ENCODE peak calls at places on chromosomes 11 and 22, in eight cellular contexts. One of them, this sample, is unnamed.

GRCh38 chr11:59172345-59173079 is 580 bp downstream of the DTX4 start:
- DNase-seq in suprapubic skin: no peak
- DNase-seq in heart left ventricle: no peak
- DNase-seq in adrenal gland: no peak
- DNase-seq in tibial nerve: no peak
- DNase-seq in NB4: peak
- DNase-seq in vagina: no peak
- DNase-seq in H54: no peak
- DNase-seq in this sample: no peak

GRCh38 chr11:67395555-67396257 is 3.9 kb downstream of the RAD9A start:
- DNase-seq in suprapubic skin: no peak
- DNase-seq in heart left ventricle: no peak
- DNase-seq in adrenal gland: no peak
- DNase-seq in tibial nerve: no peak
- DNase-seq in NB4: no peak
- DNase-seq in vagina: no peak
- DNase-seq in H54: no peak
- DNase-seq in this sample: no peak

GRCh38 chr22:22404598-22405284 is 103.8 kb downstream of the ZNF280B start:
- DNase-seq in suprapubic skin: no peak
- DNase-seq in heart left ventricle: no peak
- DNase-seq in adrenal gland: no peak
- DNase-seq in tibial nerve: no peak
- DNase-seq in NB4: no peak
- DNase-seq in vagina: peak
- DNase-seq in H54: no peak
- DNase-seq in this sample: no peak

GRCh38 chr11:128705124-128705920 is 11.4 kb downstream of the FLI1 start:
- DNase-seq in suprapubic skin: no peak
- DNase-seq in heart left ventricle: no peak
- DNase-seq in adrenal gland: no peak
- DNase-seq in tibial nerve: no peak
- DNase-seq in NB4: no peak
- DNase-seq in vagina: no peak
- DNase-seq in H54: no peak
- DNase-seq in this sample: no peak

GRCh38 chr22:37544955-37545702 is 15.2 kb upstream of the CDC42EP1 start:
- DNase-seq in suprapubic skin: peak
- DNase-seq in heart left ventricle: peak
- DNase-seq in adrenal gland: peak
- DNase-seq in tibial nerve: no peak
- DNase-seq in NB4: peak
- DNase-seq in vagina: no peak
- DNase-seq in H54: peak
- DNase-seq in this sample: no peak

GRCh38 chr11:67098799-67099198 is 20.3 kb upstream of the KDM2A start:
- DNase-seq in suprapubic skin: no peak
- DNase-seq in heart left ventricle: no peak
- DNase-seq in adrenal gland: no peak
- DNase-seq in tibial nerve: no peak
- DNase-seq in NB4: no peak
- DNase-seq in vagina: no peak
- DNase-seq in H54: no peak
- DNase-seq in this sample: no peak

GRCh38 chr11:8098879-8099278 is 17.9 kb downstream of the TUB start:
- DNase-seq in suprapubic skin: no peak
- DNase-seq in heart left ventricle: no peak
- DNase-seq in adrenal gland: no peak
- DNase-seq in tibial nerve: no peak
- DNase-seq in NB4: no peak
- DNase-seq in vagina: no peak
- DNase-seq in H54: no peak
- DNase-seq in this sample: no peak

GRCh38 chr22:50469377-50470305 is 5.2 kb downstream of the SBF1 start:
- DNase-seq in suprapubic skin: no peak
- DNase-seq in heart left ventricle: no peak
- DNase-seq in adrenal gland: peak
- DNase-seq in tibial nerve: no peak
- DNase-seq in NB4: peak
- DNase-seq in vagina: no peak
- DNase-seq in H54: peak
- DNase-seq in this sample: no peak

GRCh38 chr11:64409278-64409677 is 50.3 kb downstream of the RPS6KA4 start:
- DNase-seq in suprapubic skin: no peak
- DNase-seq in heart left ventricle: no peak
- DNase-seq in adrenal gland: no peak
- DNase-seq in tibial nerve: no peak
- DNase-seq in NB4: no peak
- DNase-seq in vagina: no peak
- DNase-seq in H54: no peak
- DNase-seq in this sample: no peak

GRCh38 chr22:19448739-19449421 is 1.4 kb upstream of the C22orf39 start:
- DNase-seq in suprapubic skin: no peak
- DNase-seq in heart left ventricle: no peak
- DNase-seq in adrenal gland: no peak
- DNase-seq in tibial nerve: no peak
- DNase-seq in NB4: no peak
- DNase-seq in vagina: no peak
- DNase-seq in H54: no peak
- DNase-seq in this sample: no peak
- TF ChIP-seq POLR2A in suprapubic skin: no peak
- TF ChIP-seq POLR2A in heart left ventricle: no peak
- TF ChIP-seq POLR2A in adrenal gland: no peak
- TF ChIP-seq POLR2A in tibial nerve: no peak
- TF ChIP-seq POLR2A in NB4: no peak
- TF ChIP-seq POLR2A in vagina: no peak
- TF ChIP-seq POLR2A in H54: no peak
- TF ChIP-seq POLR2A in this sample: no peak

GRCh38 chr11:46260161-46260560 is 17.3 kb upstream of the CREB3L1 start:
- DNase-seq in suprapubic skin: no peak
- DNase-seq in heart left ventricle: no peak
- DNase-seq in adrenal gland: no peak
- DNase-seq in tibial nerve: no peak
- DNase-seq in NB4: no peak
- DNase-seq in vagina: no peak
- DNase-seq in H54: no peak
- DNase-seq in this sample: no peak
- TF ChIP-seq POLR2A in suprapubic skin: no peak
- TF ChIP-seq POLR2A in heart left ventricle: no peak
- TF ChIP-seq POLR2A in adrenal gland: no peak
- TF ChIP-seq POLR2A in tibial nerve: no peak
- TF ChIP-seq POLR2A in NB4: no peak
- TF ChIP-seq POLR2A in vagina: no peak
- TF ChIP-seq POLR2A in H54: no peak
- TF ChIP-seq POLR2A in this sample: no peak

GRCh38 chr11:65653229-65654225 is 9.2 kb downstream of the RELA start:
- DNase-seq in suprapubic skin: no peak
- DNase-seq in heart left ventricle: no peak
- DNase-seq in adrenal gland: peak
- DNase-seq in tibial nerve: no peak
- DNase-seq in NB4: no peak
- DNase-seq in vagina: no peak
- DNase-seq in H54: no peak
- DNase-seq in this sample: no peak

GRCh38 chr11:65655570-65656332 is 7.0 kb downstream of the RELA start:
- DNase-seq in suprapubic skin: no peak
- DNase-seq in heart left ventricle: no peak
- DNase-seq in adrenal gland: peak
- DNase-seq in tibial nerve: no peak
- DNase-seq in NB4: no peak
- DNase-seq in vagina: peak
- DNase-seq in H54: no peak
- DNase-seq in this sample: no peak

GRCh38 chr11:65652511-65653228 is 10.0 kb downstream of the RELA start:
- DNase-seq in suprapubic skin: peak
- DNase-seq in heart left ventricle: peak
- DNase-seq in adrenal gland: peak
- DNase-seq in tibial nerve: peak
- DNase-seq in NB4: peak
- DNase-seq in vagina: no peak
- DNase-seq in H54: peak
- DNase-seq in this sample: peak

GRCh38 chr11:65657426-65657825 is 5.3 kb downstream of the RELA start:
- DNase-seq in suprapubic skin: no peak
- DNase-seq in heart left ventricle: no peak
- DNase-seq in adrenal gland: no peak
- DNase-seq in tibial nerve: no peak
- DNase-seq in NB4: no peak
- DNase-seq in vagina: peak
- DNase-seq in H54: no peak
- DNase-seq in this sample: no peak

GRCh38 chr11:65654375-65655349 is 8.1 kb downstream of the RELA start:
- DNase-seq in suprapubic skin: peak
- DNase-seq in heart left ventricle: no peak
- DNase-seq in adrenal gland: peak
- DNase-seq in tibial nerve: no peak
- DNase-seq in NB4: no peak
- DNase-seq in vagina: no peak
- DNase-seq in H54: no peak
- DNase-seq in this sample: no peak
- TF ChIP-seq POLR2A in suprapubic skin: no peak
- TF ChIP-seq POLR2A in heart left ventricle: no peak
- TF ChIP-seq POLR2A in adrenal gland: no peak
- TF ChIP-seq POLR2A in tibial nerve: no peak
- TF ChIP-seq POLR2A in NB4: no peak
- TF ChIP-seq POLR2A in vagina: no peak
- TF ChIP-seq POLR2A in H54: no peak
- TF ChIP-seq POLR2A in this sample: no peak

GRCh38 chr11:92475824-92476223 is 251.2 kb downstream of the FAT3 start:
- DNase-seq in suprapubic skin: no peak
- DNase-seq in heart left ventricle: no peak
- DNase-seq in adrenal gland: no peak
- DNase-seq in tibial nerve: no peak
- DNase-seq in NB4: no peak
- DNase-seq in vagina: no peak
- DNase-seq in H54: no peak
- DNase-seq in this sample: no peak
- TF ChIP-seq POLR2A in suprapubic skin: no peak
- TF ChIP-seq POLR2A in heart left ventricle: no peak
- TF ChIP-seq POLR2A in adrenal gland: no peak
- TF ChIP-seq POLR2A in tibial nerve: no peak
- TF ChIP-seq POLR2A in NB4: no peak
- TF ChIP-seq POLR2A in vagina: no peak
- TF ChIP-seq POLR2A in H54: no peak
- TF ChIP-seq POLR2A in this sample: no peak

GRCh38 chr22:23713696-23714595 is 23.1 kb downstream of the RGL4 start:
- DNase-seq in suprapubic skin: no peak
- DNase-seq in heart left ventricle: no peak
- DNase-seq in adrenal gland: no peak
- DNase-seq in tibial nerve: no peak
- DNase-seq in NB4: no peak
- DNase-seq in vagina: no peak
- DNase-seq in H54: no peak
- DNase-seq in this sample: no peak

GRCh38 chr22:23714596-23715588 is 24.1 kb downstream of the RGL4 start:
- DNase-seq in suprapubic skin: no peak
- DNase-seq in heart left ventricle: no peak
- DNase-seq in adrenal gland: no peak
- DNase-seq in tibial nerve: no peak
- DNase-seq in NB4: no peak
- DNase-seq in vagina: no peak
- DNase-seq in H54: no peak
- DNase-seq in this sample: no peak

GRCh38 chr22:23718371-23719165 is 27.8 kb downstream of the RGL4 start:
- DNase-seq in suprapubic skin: no peak
- DNase-seq in heart left ventricle: no peak
- DNase-seq in adrenal gland: no peak
- DNase-seq in tibial nerve: no peak
- DNase-seq in NB4: no peak
- DNase-seq in vagina: no peak
- DNase-seq in H54: no peak
- DNase-seq in this sample: no peak

GRCh38 chr22:23715811-23716355 is 25.1 kb downstream of the RGL4 start:
- DNase-seq in suprapubic skin: no peak
- DNase-seq in heart left ventricle: no peak
- DNase-seq in adrenal gland: no peak
- DNase-seq in tibial nerve: no peak
- DNase-seq in NB4: no peak
- DNase-seq in vagina: no peak
- DNase-seq in H54: no peak
- DNase-seq in this sample: no peak

GRCh38 chr22:23716811-23717801 is 26.3 kb downstream of the RGL4 start:
- DNase-seq in suprapubic skin: peak
- DNase-seq in heart left ventricle: peak
- DNase-seq in adrenal gland: peak
- DNase-seq in tibial nerve: peak
- DNase-seq in NB4: peak
- DNase-seq in vagina: no peak
- DNase-seq in H54: peak
- DNase-seq in this sample: peak
- TF ChIP-seq POLR2A in suprapubic skin: no peak
- TF ChIP-seq POLR2A in heart left ventricle: peak
- TF ChIP-seq POLR2A in adrenal gland: peak
- TF ChIP-seq POLR2A in tibial nerve: peak
- TF ChIP-seq POLR2A in NB4: peak
- TF ChIP-seq POLR2A in vagina: no peak
- TF ChIP-seq POLR2A in H54: peak
- TF ChIP-seq POLR2A in this sample: peak